ENCODE peak calls at places on chromosome 6, in seven cellular contexts. T, H, G, V, N, L and F are unnamed samples.

GRCh38 chr6:25369450-25370086 is 90.4 kb downstream of the CARMIL1 start:
- DNase-seq in T (peak), H (peak), G (no peak), V (no peak), N (no peak), L (no peak), F (peak)

GRCh38 chr6:72413884-72414283 is 208.0 kb upstream of the KCNQ5 start:
- DNase-seq in T (no peak), H (no peak), G (no peak), V (no peak), N (peak), L (no peak), F (no peak)

GRCh38 chr6:45801471-45802289 is 214.0 kb downstream of the CLIC5 start:
- DNase-seq in T (no peak), H (no peak), G (no peak), V (no peak), N (peak), L (no peak), F (no peak)

GRCh38 chr6:29483186-29483585 is 4.6 kb downstream of the MAS1L start:
- DNase-seq in T (no peak), H (no peak), G (no peak), V (no peak), N (peak), L (no peak), F (no peak)

GRCh38 chr6:7727951-7728854 is 2.3 kb downstream of the BMP6 start:
- DNase-seq in T (peak), H (no peak), G (peak), V (peak), N (peak), L (no peak), F (peak)

GRCh38 chr6:139109558-139109957 is 25.3 kb upstream of the HECA start:
- DNase-seq in T (peak), H (peak), G (no peak), V (no peak), N (peak), L (no peak), F (peak)

GRCh38 chr6:159695984-159696383 is 2.9 kb upstream of the SOD2 start:
- DNase-seq in T (no peak), H (no peak), G (no peak), V (no peak), N (peak), L (no peak), F (no peak)

GRCh38 chr6:137033828-137034227 is 10.9 kb downstream of the IL20RA start:
- DNase-seq in T (no peak), H (peak), G (no peak), V (no peak), N (peak), L (peak), F (no peak)

GRCh38 chr6:89411269-89412070 is 603 bp downstream of the RRAGD start:
- DNase-seq in T (peak), H (peak), G (peak), V (peak), N (no peak), L (no peak), F (peak)

GRCh38 chr6:12602951-12603710 is 113.4 kb upstream of the PHACTR1 start:
- DNase-seq in T (peak), H (no peak), G (no peak), V (no peak), N (peak), L (no peak), F (no peak)

GRCh38 chr6:137011406-137011805 is 33.4 kb downstream of the IL20RA start:
- DNase-seq in T (no peak), H (no peak), G (no peak), V (no peak), N (no peak), L (no peak), F (no peak)

GRCh38 chr6:149271348-149272340 is 45.9 kb upstream of the TAB2 start:
- DNase-seq in T (no peak), H (peak), G (no peak), V (peak), N (peak), L (peak), F (no peak)

GRCh38 chr6:1485678-1486077 is 96.3 kb downstream of the FOXF2 start:
- DNase-seq in T (no peak), H (no peak), G (no peak), V (no peak), N (peak), L (no peak), F (no peak)

GRCh38 chr6:150129616-150130505 is 13.0 kb upstream of the PPP1R14C start:
- DNase-seq in T (no peak), H (no peak), G (no peak), V (no peak), N (no peak), L (no peak), F (no peak)

GRCh38 chr6:42046491-42047219 is 3.7 kb upstream of the TAF8 start:
- DNase-seq in T (no peak), H (no peak), G (no peak), V (no peak), N (peak), L (no peak), F (no peak)

GRCh38 chr6:40721252-40721936 is 134.2 kb upstream of the LRFN2 start:
- DNase-seq in T (no peak), H (no peak), G (no peak), V (no peak), N (no peak), L (no peak), F (no peak)

GRCh38 chr6:31878761-31879542 is at the start of gene SLC44A4:
- DNase-seq in T (peak), H (no peak), G (no peak), V (no peak), N (no peak), L (no peak), F (peak)

GRCh38 chr6:159979136-159979874 is 10.4 kb downstream of the IGF2R start:
- DNase-seq in T (no peak), H (peak), G (no peak), V (no peak), N (peak), L (peak), F (no peak)

GRCh38 chr6:18090349-18090786 is 32.1 kb downstream of the NHLRC1 start:
- DNase-seq in T (no peak), H (no peak), G (no peak), V (no peak), N (no peak), L (no peak), F (no peak)

GRCh38 chr6:136524936-136525413 is 25.2 kb downstream of the MAP7 start:
- DNase-seq in T (no peak), H (no peak), G (no peak), V (no peak), N (no peak), L (no peak), F (no peak)

GRCh38 chr6:3695065-3695830 is 56.3 kb downstream of the PXDC1 start:
- DNase-seq in T (no peak), H (no peak), G (no peak), V (no peak), N (no peak), L (no peak), F (no peak)

GRCh38 chr6:24974182-24975171 is 38.7 kb upstream of the RIPOR2 start:
- DNase-seq in T (no peak), H (peak), G (no peak), V (no peak), N (peak), L (no peak), F (no peak)

GRCh38 chr6:165585060-165585459 is 78.0 kb downstream of the PDE10A start:
- DNase-seq in T (no peak), H (no peak), G (no peak), V (no peak), N (peak), L (no peak), F (no peak)

GRCh38 chr6:135025175-135025574 is 29.4 kb downstream of the HBS1L start:
- DNase-seq in T (no peak), H (no peak), G (no peak), V (no peak), N (no peak), L (no peak), F (no peak)

GRCh38 chr6:34229877-34230276 is 6.8 kb upstream of the HMGA1 start:
- DNase-seq in T (no peak), H (no peak), G (no peak), V (no peak), N (no peak), L (no peak), F (no peak)

GRCh38 chr6:140403020-140403419 is 1028.6 kb upstream of the CITED2 start:
- DNase-seq in T (no peak), H (no peak), G (no peak), V (no peak), N (no peak), L (no peak), F (no peak)